ENCODE peak calls at places on chromosome 1, in five cellular contexts. H, P, R, Z and N are unnamed samples.

GRCh38 chr1:55255901-55256300 is 40.7 kb upstream of the USP24 start:
- DNase-seq in H (no peak), Z (no peak), R (no peak), P (no peak), N (no peak)

GRCh38 chr1:186983327-186983726 is 154.6 kb downstream of the PLA2G4A start:
- DNase-seq in H (no peak), R (peak; percentile 98), Z (no peak), P (no peak), N (no peak)

GRCh38 chr1:162389021-162389818 is 7.7 kb downstream of the C1orf226 start:
- DNase-seq in Z (no peak), P (no peak), R (peak; percentile 30), H (no peak), N (no peak)

GRCh38 chr1:1298861-1299685 is 8.7 kb downstream of the ACAP3 start:
- DNase-seq in P (peak; percentile 80), H (no peak), R (no peak), Z (no peak), N (no peak)

GRCh38 chr1:226342656-226343055 is 33.7 kb upstream of the LIN9 start:
- DNase-seq in H (no peak), R (no peak), P (no peak), Z (no peak), N (no peak)

GRCh38 chr1:32741417-32742131 is 39.0 kb upstream of the SYNC start:
- DNase-seq in R (no peak), P (no peak), H (no peak), Z (no peak), N (no peak)

GRCh38 chr1:85578321-85579295 is 2.0 kb upstream of the CCN1 start:
- DNase-seq in P (no peak), Z (no peak), R (peak; percentile 98), H (no peak), N (no peak)

GRCh38 chr1:184649500-184649899 is 105.2 kb downstream of the EDEM3 start:
- DNase-seq in Z (no peak), P (no peak), H (no peak), R (peak; percentile 51), N (no peak)

GRCh38 chr1:50458507-50458906 is 35.3 kb upstream of the DMRTA2 start:
- DNase-seq in H (no peak), P (no peak), R (no peak), Z (no peak), N (no peak)

GRCh38 chr1:228695015-228695955 is 40.0 kb upstream of the RHOU start:
- DNase-seq in H (peak; percentile 9), Z (peak; percentile 25), R (no peak), P (no peak), N (no peak)

GRCh38 chr1:50271968-50272578 is 151.2 kb downstream of the DMRTA2 start:
- DNase-seq in Z (peak; percentile 11), H (no peak), R (no peak), P (peak; percentile 68), N (no peak)

GRCh38 chr1:185338719-185339622 is 21.9 kb upstream of the IVNS1ABP start:
- DNase-seq in H (peak; percentile 57), R (no peak), Z (peak; percentile 71), P (no peak), N (peak; percentile 25)

GRCh38 chr1:156591432-156592157 is at the start of gene NAXE:
- DNase-seq in H (peak; percentile 69), Z (peak; percentile 77), P (peak; percentile 78), R (peak; percentile 41), N (peak; percentile 56)

GRCh38 chr1:101025283-101025679 is 303 bp downstream of the DPH5 start:
- DNase-seq in H (no peak), R (peak; percentile 32), Z (no peak), P (no peak), N (peak; percentile 9)

GRCh38 chr1:192879416-192879815 is 70.6 kb downstream of the RGS2 start:
- DNase-seq in H (no peak), R (peak; percentile 9), Z (no peak), P (peak; percentile 71), N (no peak)

GRCh38 chr1:30933874-30934252 is 25.3 kb upstream of the SDC3 start:
- DNase-seq in R (peak; percentile 69), P (peak; percentile 82), H (no peak), Z (no peak), N (no peak)

GRCh38 chr1:170131450-170131849 is 14.3 kb upstream of the NTMT2 start:
- DNase-seq in R (no peak), P (no peak), Z (no peak), H (no peak), N (no peak)

GRCh38 chr1:200445213-200445612 is 35.4 kb upstream of the ZNF281 start:
- DNase-seq in R (peak; percentile 74), H (no peak), Z (no peak), P (no peak), N (no peak)

GRCh38 chr1:150484431-150484830 is 2.8 kb upstream of the TARS2 start:
- DNase-seq in Z (no peak), H (no peak), R (peak; percentile 78), P (no peak), N (no peak)

GRCh38 chr1:119682141-119682540 is 29.6 kb upstream of the PHGDH start:
- DNase-seq in H (no peak), R (no peak), P (no peak), Z (no peak), N (no peak)

GRCh38 chr1:183283286-183283685 is 97.2 kb downstream of the LAMC2 start:
- DNase-seq in R (no peak), Z (no peak), H (no peak), P (no peak), N (no peak)

DNA sequence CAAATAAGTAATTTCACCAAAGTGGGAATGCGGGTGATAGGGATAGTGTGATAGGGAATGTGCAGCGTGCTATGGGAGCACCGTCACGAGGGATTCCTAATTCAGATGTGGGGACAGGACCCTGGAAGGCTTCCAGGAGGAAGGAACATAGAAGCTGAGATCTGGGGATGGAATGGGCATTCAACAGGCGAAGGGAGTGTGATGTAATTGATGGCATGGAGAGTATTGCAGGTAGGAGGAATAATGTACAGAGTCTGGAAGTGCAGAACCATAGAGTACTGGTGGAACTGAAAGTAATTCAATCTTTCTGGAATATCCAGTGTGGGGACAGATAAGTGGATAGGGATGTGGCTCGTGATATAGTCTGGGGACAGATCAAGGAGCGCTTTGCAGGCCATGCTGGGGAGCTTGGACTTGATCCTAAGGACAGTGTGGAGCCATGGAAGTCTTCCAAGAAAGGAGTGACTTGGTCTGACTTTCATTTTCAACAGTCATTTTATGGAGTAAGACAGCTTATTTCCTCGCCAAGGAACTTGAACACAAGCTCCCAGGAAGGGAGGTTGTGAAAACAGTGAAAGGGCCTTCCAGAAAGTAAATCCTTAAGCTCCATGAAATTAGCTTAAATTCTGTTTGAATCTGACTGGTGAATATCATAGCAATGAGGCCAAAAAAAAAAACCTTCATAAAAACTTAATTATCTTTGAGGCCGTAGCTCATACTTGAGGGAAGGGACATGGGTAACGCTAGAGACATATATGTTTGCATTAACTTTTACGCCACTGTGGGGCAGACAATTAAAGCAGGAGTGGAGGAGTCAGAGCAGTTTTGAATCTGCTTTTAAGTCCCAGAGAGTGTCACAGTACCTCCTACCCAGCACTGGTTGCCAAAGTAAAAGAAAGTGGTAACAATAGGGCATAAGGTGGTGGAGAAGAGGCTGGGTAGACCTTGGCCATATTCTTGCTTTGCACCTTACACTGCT is 55.8 kb downstream of the ROR1 start:
- DNase-seq in P (no peak), Z (no peak), H (no peak), R (no peak), N (no peak)
- H3K4me3 ChIP-seq in P (no peak overlapping the region), Z (no peak overlapping the region), H (no peak overlapping the region), R (no peak overlapping the region), N (no peak overlapping the region)

GRCh38 chr1:232988572-232989040 is 38.2 kb downstream of the NTPCR start:
- DNase-seq in Z (no peak), R (peak; percentile 82), H (no peak), P (no peak), N (no peak)

GRCh38 chr1:232984577-232985425 is 34.4 kb downstream of the NTPCR start:
- DNase-seq in P (no peak), Z (no peak), H (no peak), R (no peak), N (no peak)

GRCh38 chr1:232987741-232988140 is 37.3 kb downstream of the NTPCR start:
- DNase-seq in P (no peak), R (no peak), H (no peak), Z (no peak), N (no peak)

GRCh38 chr1:232986000-232986922 is 35.9 kb downstream of the NTPCR start:
- DNase-seq in Z (no peak), R (no peak), H (no peak), P (no peak), N (peak; percentile 8)

DNA sequence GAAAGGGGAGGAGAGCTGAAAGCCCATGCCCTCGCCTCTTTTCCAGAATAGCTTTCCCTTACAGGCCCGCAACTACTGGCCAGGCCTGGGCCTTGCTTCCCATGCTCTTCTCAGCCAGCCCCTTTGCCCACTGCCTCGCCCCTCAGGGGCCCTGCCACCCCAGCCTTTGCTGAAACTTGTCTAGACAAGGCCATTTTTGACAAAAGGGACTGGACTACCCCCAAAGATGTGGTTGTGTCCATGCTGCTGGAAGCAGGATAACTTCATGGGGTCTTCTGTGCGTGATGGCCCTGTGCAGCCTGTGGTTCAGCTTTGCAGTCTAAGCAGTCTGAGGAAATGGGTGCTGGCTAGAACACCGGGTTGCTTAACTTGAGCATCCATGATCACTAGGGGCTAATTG is 36.6 kb downstream of the NTPCR start:
- DNase-seq in P (no peak), Z (no peak), H (no peak), R (no peak), N (peak; percentile 6)
- H3K4me1 ChIP-seq in P (no peaks in the 10 kb centered on the region), Z (no peaks in the 10 kb centered on the region), H (no peaks in the 10 kb centered on the region), R (peaks cover 9% of the 10 kb centered on the region), N (no peaks in the 10 kb centered on the region)

DNA sequence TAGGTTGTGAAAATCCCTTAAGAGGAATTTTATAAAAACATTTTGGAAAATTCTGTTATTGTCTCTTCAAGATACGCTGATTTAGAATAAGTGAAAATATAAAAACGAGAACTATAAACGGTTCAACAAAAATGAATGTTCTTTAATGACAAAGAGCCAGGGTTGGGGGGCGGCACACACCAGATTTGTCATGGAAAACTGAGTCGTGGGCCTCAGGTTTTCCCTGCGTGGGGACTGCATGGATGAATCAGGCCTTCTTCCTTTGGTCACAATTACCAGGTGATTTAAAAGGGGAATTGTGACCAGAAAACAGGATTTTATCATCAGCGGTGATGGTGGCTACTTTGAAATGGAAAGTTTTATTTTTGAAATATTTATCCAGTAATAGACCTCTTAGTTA is 8.6 kb downstream of the LHX4 start:
- DNase-seq in R (no peak), H (no peak), Z (no peak), P (no peak), N (no peak)
- H3K27me3 ChIP-seq in R (peaks cover 84% of the 10 kb centered on the region), H (peaks cover 50% of the 10 kb centered on the region), Z (peaks cover 53% of the 10 kb centered on the region), P (peaks cover 51% of the 10 kb centered on the region), N (peaks cover 46% of the 10 kb centered on the region)

GRCh38 chr1:11648732-11649158 is 5.5 kb downstream of the FBXO2 start:
- DNase-seq in R (no peak), H (no peak), P (peak; percentile 48), Z (no peak), N (peak; percentile 55)

GRCh38 chr1:11649237-11649623 is 5.0 kb downstream of the FBXO2 start:
- DNase-seq in R (no peak), Z (no peak), P (no peak), H (no peak), N (no peak)

GRCh38 chr1:11650331-11650991 is 3.8 kb downstream of the FBXO2 start:
- DNase-seq in H (peak; percentile 80), Z (peak; percentile 86), P (peak; percentile 85), R (peak; percentile 49), N (peak; percentile 79)

GRCh38 chr1:11651017-11651416 is 3.2 kb downstream of the FBXO2 start:
- DNase-seq in R (no peak), P (no peak), Z (no peak), H (no peak), N (no peak)

GRCh38 chr1:11649624-11650330 is 4.5 kb downstream of the FBXO2 start:
- DNase-seq in H (no peak), Z (no peak), P (no peak), R (no peak), N (no peak)
- H3K4me3 ChIP-seq in H (peak overlapping the region; percentile 30), Z (no peak overlapping the region), P (no peak overlapping the region), R (no peak overlapping the region), N (peak overlapping the region; percentile 25)